ENCODE peak calls at places on chromosomes 11 and 22, in seven cellular contexts. P, T, U, Z, F, H and C are unnamed samples.

GRCh38 chr22:37167981-37168647 is 18.4 kb upstream of the IL2RB start:
- DNase-seq in U (no peak), Z (no peak), F (peak), H (no peak), T (peak), P (no peak), C (no peak)

GRCh38 chr11:46374815-46375214 is 6.7 kb upstream of the MDK start:
- DNase-seq in F (no peak), Z (no peak), T (no peak), H (no peak), P (no peak), U (no peak), C (no peak)

GRCh38 chr22:21849489-21849888 is 18.0 kb downstream of the MAPK1 start:
- DNase-seq in T (no peak), U (no peak), Z (no peak), H (no peak), P (no peak), F (no peak), C (no peak)

GRCh38 chr11:108221981-108222685 is at the start of gene NPAT:
- DNase-seq in T (no peak), P (no peak), Z (no peak), U (no peak), F (no peak), H (no peak), C (no peak)

GRCh38 chr11:86374586-86374985 is at the start of gene CCDC81:
- DNase-seq in F (no peak), Z (no peak), U (peak), T (peak), H (no peak), P (peak), C (no peak)

GRCh38 chr11:36216061-36216615 is 73.1 kb downstream of the COMMD9 start:
- DNase-seq in U (no peak), F (no peak), H (no peak), Z (no peak), T (no peak), P (no peak), C (no peak)

GRCh38 chr11:2540521-2541320 is 95.9 kb downstream of the KCNQ1 start:
- DNase-seq in T (peak), F (no peak), Z (no peak), H (no peak), P (no peak), U (no peak), C (no peak)

GRCh38 chr11:19953909-19954308 is 206.4 kb downstream of the DBX1 start:
- DNase-seq in U (peak), F (no peak), H (no peak), T (no peak), Z (peak), P (peak), C (peak)

GRCh38 chr11:5317301-5317700 is 6.8 kb downstream of the OR51B2 start:
- DNase-seq in U (no peak), F (no peak), T (no peak), Z (no peak), P (no peak), H (no peak), C (no peak)

GRCh38 chr11:74325649-74326645 is 14.5 kb upstream of the P4HA3 start:
- DNase-seq in F (no peak), U (peak), P (peak), T (peak), Z (peak), H (no peak), C (peak)

GRCh38 chr22:19201130-19201857 is 22.8 kb upstream of the SLC25A1 start:
- DNase-seq in U (no peak), F (no peak), H (no peak), P (no peak), Z (no peak), T (no peak), C (no peak)

GRCh38 chr11:102225689-102226562 is 91.4 kb upstream of the BIRC3 start:
- DNase-seq in P (peak), F (no peak), Z (peak), U (peak), T (no peak), H (no peak), C (peak)

GRCh38 chr22:39360674-39361413 is 11.1 kb downstream of the SYNGR1 start:
- DNase-seq in H (no peak), F (no peak), T (no peak), P (no peak), U (no peak), Z (no peak), C (no peak)

GRCh38 chr11:120548682-120549209 is 37.2 kb downstream of the GRIK4 start:
- DNase-seq in H (no peak), F (no peak), Z (no peak), U (no peak), P (no peak), T (no peak), C (no peak)

GRCh38 chr11:27717377-27717776 is 17.1 kb upstream of the BDNF start:
- DNase-seq in Z (peak), F (no peak), U (peak), P (peak), H (no peak), T (no peak), C (no peak)

GRCh38 chr11:96309001-96309642 is 33.9 kb downstream of the MAML2 start:
- DNase-seq in T (no peak), F (no peak), U (no peak), H (no peak), P (peak), Z (peak), C (no peak)

GRCh38 chr11:123298488-123299447 is 103.7 kb upstream of the CLMP start:
- DNase-seq in F (no peak), Z (no peak), U (no peak), P (no peak), T (no peak), H (no peak), C (no peak)

GRCh38 chr11:112470355-112470754 is 209.7 kb upstream of the PLET1 start:
- DNase-seq in T (no peak), P (peak), H (no peak), U (peak), F (no peak), Z (no peak), C (no peak)

GRCh38 chr22:29625090-29625825 is 21.8 kb downstream of the NF2 start:
- DNase-seq in P (peak), F (peak), U (peak), Z (peak), T (peak), H (no peak), C (no peak)

GRCh38 chr22:43276311-43276710 is 66.9 kb downstream of the SCUBE1 start:
- DNase-seq in F (no peak), P (no peak), H (no peak), T (no peak), U (no peak), Z (no peak), C (no peak)

GRCh38 chr22:38572065-38572464 is 2.1 kb upstream of the DMC1 start:
- DNase-seq in F (peak), H (no peak), Z (peak), U (peak), T (no peak), P (peak), C (no peak)

GRCh38 chr11:75968021-75968685 is 153.1 kb downstream of the UVRAG start:
- DNase-seq in F (no peak), Z (peak), P (peak), U (peak), H (no peak), T (no peak), C (no peak)

GRCh38 chr11:61874460-61874809 is 16.9 kb downstream of the FADS3 start:
- DNase-seq in T (no peak), Z (no peak), F (no peak), P (no peak), U (no peak), H (no peak), C (no peak)

GRCh38 chr11:132234878-132235277 is 864.5 kb downstream of the NTM start:
- DNase-seq in F (no peak), H (no peak), T (no peak), Z (peak), P (peak), U (peak), C (peak)

GRCh38 chr11:3166268-3167142 is 1.4 kb upstream of the OSBPL5 start:
- DNase-seq in Z (no peak), P (no peak), F (no peak), H (no peak), T (peak), U (no peak), C (no peak)

GRCh38 chr11:1460396-1460795 is 26.2 kb downstream of the MOB2 start:
- DNase-seq in U (peak), P (peak), T (peak), H (no peak), F (no peak), Z (no peak), C (no peak)

GRCh38 chr11:11215944-11216343 is 137.1 kb downstream of the CSNK2A3 start:
- DNase-seq in Z (no peak), F (no peak), U (no peak), H (peak), P (no peak), T (no peak), C (no peak)

GRCh38 chr11:120281161-120281795 is 41.3 kb downstream of the POU2F3 start:
- DNase-seq in H (no peak), F (no peak), P (peak), U (no peak), Z (no peak), T (peak), C (no peak)

GRCh38 chr11:70689764-70690163 is 291.4 kb downstream of the CTTN start:
- DNase-seq in Z (no peak), H (no peak), T (no peak), F (no peak), P (no peak), U (no peak), C (no peak)

GRCh38 chr11:108880510-108880909 is 215.6 kb downstream of the DDX10 start:
- DNase-seq in T (no peak), Z (no peak), F (no peak), U (no peak), P (no peak), H (no peak), C (no peak)

GRCh38 chr11:120652705-120653335 is 141.3 kb downstream of the GRIK4 start:
- DNase-seq in T (no peak), Z (no peak), U (peak), P (peak), F (no peak), H (no peak), C (no peak)

GRCh38 chr11:29159552-29160465 is 857.0 kb downstream of the KCNA4 start:
- DNase-seq in T (no peak), Z (peak), H (no peak), F (peak), P (peak), U (peak), C (peak)

GRCh38 chr11:95512682-95513081 is 276.9 kb downstream of the FAM76B start:
- DNase-seq in Z (peak), T (peak), H (no peak), P (peak), F (no peak), U (peak), C (peak)

GRCh38 chr22:22508274-22509176 is at the start of gene ZNF280B:
- DNase-seq in H (no peak), Z (peak), U (peak), P (peak), F (peak), T (peak), C (peak)

GRCh38 chr22:32839776-32840571 is 38.5 kb downstream of the TIMP3 start:
- DNase-seq in H (no peak), T (peak), P (peak), F (no peak), Z (no peak), U (no peak), C (no peak)

GRCh38 chr11:111602865-111603632 is 800 bp downstream of the SIK2 start:
- DNase-seq in F (peak), P (peak), U (peak), H (no peak), T (no peak), Z (peak), C (no peak)

GRCh38 chr11:112290462-112290894 is 29.8 kb upstream of the PLET1 start:
- DNase-seq in H (no peak), F (no peak), T (no peak), Z (no peak), P (peak), U (peak), C (no peak)

GRCh38 chr22:50199836-50200332 is 927 bp upstream of the SELENOO start:
- DNase-seq in Z (peak), U (no peak), T (peak), F (no peak), H (no peak), P (no peak), C (no peak)

GRCh38 chr22:50200333-50201190 is at the start of gene SELENOO:
- DNase-seq in F (peak), U (peak), T (peak), H (no peak), P (peak), Z (peak), C (peak)

GRCh38 chr22:50197856-50198623 is 2.8 kb upstream of the SELENOO start:
- DNase-seq in F (no peak), P (no peak), U (no peak), T (peak), Z (no peak), H (no peak), C (no peak)

GRCh38 chr22:50198624-50199017 is 2.2 kb upstream of the SELENOO start:
- DNase-seq in H (no peak), P (no peak), T (peak), U (no peak), Z (no peak), F (no peak), C (no peak)

DNA sequence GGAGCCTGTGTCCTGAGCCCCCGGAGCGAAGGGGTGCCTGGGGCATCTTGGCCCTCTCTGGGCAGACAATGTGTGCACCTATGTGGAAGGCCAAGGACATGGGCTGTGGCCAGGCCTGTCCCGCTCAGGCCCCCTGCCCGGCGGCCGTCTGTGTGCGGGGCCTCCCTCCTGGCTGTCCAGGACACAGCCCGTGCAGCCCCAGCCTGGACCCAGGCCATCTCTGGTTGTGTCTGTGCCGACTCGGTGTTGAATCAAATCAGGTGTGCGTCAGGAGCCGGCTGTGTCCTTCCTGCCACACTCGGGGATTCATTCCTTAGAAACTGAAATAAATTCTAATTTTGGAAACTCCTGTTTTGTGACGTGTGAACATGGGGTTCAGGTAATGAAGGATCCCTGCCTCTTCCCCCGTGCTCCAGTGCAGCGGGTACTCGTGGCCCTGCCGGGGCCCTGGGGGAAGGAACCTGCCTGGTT is 1.5 kb upstream of the SELENOO start:
- DNase-seq in T (peak), P (no peak), F (no peak), H (no peak), Z (no peak), U (no peak), C (no peak)
- H3K4me3 ChIP-seq in T (no peak), P (no peak), F (no peak), H (no peak), Z (no peak), U (no peak), C (no peak)

DNA sequence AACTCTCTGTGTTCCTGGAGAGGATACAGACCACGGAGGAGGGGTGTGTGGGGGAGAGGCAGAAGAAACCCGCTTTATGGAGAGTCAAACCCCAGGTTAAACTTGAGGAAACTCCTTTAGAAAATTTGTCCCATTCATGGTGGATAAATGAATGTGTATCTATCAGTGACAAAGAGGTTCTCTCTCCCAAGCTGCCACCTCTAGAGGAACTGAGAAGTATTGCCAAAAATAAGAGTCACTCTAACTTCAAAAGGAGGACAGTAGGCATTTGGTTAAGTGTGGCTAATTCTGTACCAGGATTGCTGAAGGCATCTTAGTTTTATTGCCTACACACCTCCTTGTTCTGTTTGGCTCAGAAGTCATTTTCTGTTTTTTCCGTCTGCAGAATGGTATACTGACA is 189.0 kb upstream of the MPPED2 start:
- DNase-seq in Z (no peak), H (no peak), U (no peak), F (no peak), P (no peak), T (no peak), C (no peak)
- H3K4me3 ChIP-seq in Z (no peak), H (no peak), U (no peak), F (no peak), P (no peak), T (no peak), C (no peak)

GRCh38 chr11:114168691-114169090 is 109.2 kb downstream of the ZBTB16 start:
- DNase-seq in U (no peak), F (peak), P (no peak), T (no peak), Z (no peak), H (no peak), C (no peak)

GRCh38 chr11:114169321-114169749 is 109.8 kb downstream of the ZBTB16 start:
- DNase-seq in U (peak), F (no peak), T (no peak), P (no peak), H (no peak), Z (no peak), C (no peak)

GRCh38 chr11:114166897-114167323 is 107.4 kb downstream of the ZBTB16 start:
- DNase-seq in U (peak), P (peak), Z (peak), T (no peak), H (no peak), F (peak), C (peak)

GRCh38 chr11:114167355-114168085 is 108.0 kb downstream of the ZBTB16 start:
- DNase-seq in U (peak), F (no peak), H (no peak), P (no peak), Z (no peak), T (no peak), C (no peak)

DNA sequence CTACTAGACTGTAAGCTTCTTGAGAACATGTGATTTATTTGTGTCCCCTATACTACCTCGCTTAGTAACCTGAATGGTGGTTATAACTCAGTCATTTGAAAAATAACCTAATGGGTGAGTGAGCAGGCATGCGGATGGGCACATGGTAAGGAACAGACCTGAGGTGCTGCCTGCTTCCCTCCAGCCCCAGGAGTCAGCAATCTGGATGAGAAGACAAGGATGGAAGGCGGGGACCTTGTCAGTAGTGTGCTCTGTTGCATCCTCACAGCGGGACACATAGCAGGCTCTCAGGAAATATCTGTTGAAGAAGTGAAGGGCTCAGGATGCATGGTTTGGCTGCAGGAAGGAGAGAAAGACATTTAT is 108.6 kb downstream of the ZBTB16 start:
- DNase-seq in Z (no peak), F (no peak), P (no peak), U (no peak), T (no peak), H (no peak), C (no peak)
- H3K4me3 ChIP-seq in Z (no peak), F (no peak), P (no peak), U (no peak), T (peak), H (no peak), C (no peak)

DNA sequence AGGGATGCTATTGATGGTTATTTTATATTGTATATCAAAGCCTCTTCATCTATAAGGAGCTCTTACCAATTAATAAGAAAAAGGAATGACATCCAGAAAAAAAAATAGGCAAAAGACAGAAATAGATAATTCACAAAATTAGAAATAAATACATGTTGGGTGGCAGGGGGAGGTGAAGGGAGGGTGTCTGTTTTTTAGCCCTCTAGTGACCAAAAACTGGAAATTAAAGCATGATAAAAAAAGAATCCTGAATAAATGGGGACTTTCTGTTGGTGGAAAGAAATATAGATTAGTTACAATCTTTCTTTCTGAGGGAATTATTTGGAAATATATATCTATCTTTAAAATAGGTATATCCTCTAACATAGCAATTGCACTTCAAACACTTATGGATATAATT is 42.0 kb upstream of the TTC36 start:
- DNase-seq in F (no peak), Z (no peak), H (no peak), U (no peak), T (no peak), P (peak), C (no peak)
- H3K4me3 ChIP-seq in F (no peak), Z (no peak), H (no peak), U (no peak), T (no peak), P (no peak), C (no peak)